ENCODE peak calls at places on chromosomes 16 and 17, in ten cellular contexts. C, Q, Y, F, Z, O, T, J, H and K are unnamed samples.
A peak's percentile ranks its signal among the peaks of the same experiment; 100 is the strongest.

GRCh38 chr16:630815-631405 is at the start of gene WFIKKN1:
- DNase-seq in T (no peak), F (peak; percentile 55), Q (peak; percentile 75), H (peak; percentile 70), O (peak; percentile 69), J (no peak), C (no peak), Z (peak; percentile 25), Y (no peak), K (no peak)

GRCh38 chr16:74862743-74863244 is 88.2 kb upstream of the FA2H start:
- DNase-seq in H (no peak), F (no peak), Z (no peak), J (peak; percentile 7), Q (no peak), Y (peak; percentile 69), O (no peak), C (no peak), T (no peak), K (no peak)

GRCh38 chr17:54754560-54754959 is 146.1 kb upstream of the TOM1L1 start:
- DNase-seq in H (no peak), F (peak; percentile 13), T (no peak), O (no peak), Y (no peak), Z (no peak), Q (no peak), J (no peak), C (peak; percentile 63), K (no peak)

GRCh38 chr17:68182940-68183551 is 64.8 kb upstream of the AMZ2 start:
- DNase-seq in J (no peak), O (no peak), F (no peak), Q (no peak), Z (no peak), Y (no peak), T (no peak), C (peak; percentile 87), H (no peak), K (no peak)

GRCh38 chr17:28896884-28897768 is at the start of gene FLOT2:
- DNase-seq in H (peak; percentile 66), O (peak; percentile 87), Y (peak; percentile 55), C (peak; percentile 93), F (peak; percentile 50), J (peak; percentile 91), T (peak; percentile 87), Q (peak; percentile 77), Z (peak; percentile 65), K (no peak)

GRCh38 chr17:40307001-40307690 is 1.8 kb upstream of the RARA start:
- DNase-seq in J (no peak), Q (no peak), Z (peak; percentile 51), C (peak; percentile 81), F (no peak), T (peak; percentile 64), O (no peak), H (no peak), Y (no peak), K (no peak)

GRCh38 chr16:67177743-67178699 is 5.7 kb downstream of the MATCAP1 start:
- DNase-seq in C (peak; percentile 89), O (peak; percentile 86), H (peak; percentile 73), T (peak; percentile 83), Q (peak; percentile 74), Z (no peak), Y (peak; percentile 57), F (peak; percentile 92), J (peak; percentile 85), K (no peak)

GRCh38 chr16:66741131-66741900 is 10.1 kb downstream of the DYNC1LI2 start:
- DNase-seq in H (peak; percentile 95), O (peak; percentile 89), Z (peak; percentile 94), Y (peak; percentile 68), J (peak; percentile 91), Q (peak; percentile 85), F (peak; percentile 95), C (no peak), T (peak; percentile 96), K (no peak)

DNA sequence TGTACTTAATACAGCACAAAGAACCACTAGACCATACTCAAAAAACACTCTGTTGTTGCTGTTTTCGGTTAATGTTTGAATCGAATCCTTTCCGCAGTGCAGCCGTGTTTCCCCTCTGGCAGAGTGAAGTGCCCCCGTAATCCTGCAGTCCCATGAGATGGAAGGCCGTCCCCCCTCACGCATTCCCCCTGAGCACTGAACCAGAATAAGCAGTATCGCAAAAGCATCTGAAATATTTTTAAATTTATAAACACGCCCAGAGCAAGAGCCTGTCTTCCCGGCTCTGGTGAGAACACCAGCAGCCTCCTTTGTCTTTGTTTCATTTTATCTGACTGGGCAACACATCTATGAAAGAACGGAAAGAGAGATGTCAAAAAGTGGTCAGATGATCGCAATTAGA is 120.9 kb upstream of the ADAMTS18 start:
- DNase-seq in O (no peak), Z (no peak), Y (no peak), Q (no peak), C (no peak), J (no peak), H (no peak), T (no peak), F (no peak), K (no peak)
- H3K4me3 ChIP-seq in O (no peak overlapping the region), Z (no peak overlapping the region), Y (no peak overlapping the region), Q (no peak overlapping the region), C (no peak overlapping the region), J (no peak overlapping the region), H (no peak overlapping the region), T (no peak overlapping the region), F (no peak overlapping the region), K (no peak overlapping the region)

GRCh38 chr17:56600246-56600645 is 6.7 kb downstream of the NOG start:
- DNase-seq in Z (no peak), T (no peak), C (no peak), J (no peak), O (no peak), Q (no peak), Y (no peak), H (no peak), F (no peak), K (no peak)

GRCh38 chr17:56597495-56597990 is 4.0 kb downstream of the NOG start:
- DNase-seq in T (no peak), F (no peak), C (no peak), Y (no peak), O (no peak), H (peak; percentile 15), J (no peak), Z (no peak), Q (no peak), K (no peak)

GRCh38 chr17:56598471-56598870 is 5.0 kb downstream of the NOG start:
- DNase-seq in H (no peak), T (no peak), J (no peak), O (no peak), Y (no peak), Q (no peak), C (no peak), Z (no peak), F (no peak), K (no peak)

GRCh38 chr17:56599566-56599965 is 6.1 kb downstream of the NOG start:
- DNase-seq in F (no peak), C (no peak), Z (no peak), J (no peak), O (no peak), Y (no peak), H (no peak), T (no peak), Q (no peak), K (no peak)

GRCh38 chr17:56599093-56599492 is 5.6 kb downstream of the NOG start:
- DNase-seq in T (no peak), J (no peak), C (no peak), Z (no peak), Q (no peak), Y (no peak), H (no peak), O (no peak), F (no peak), K (no peak)
- TF ChIP-seq POLR2A in T (no peak), J (no peak), C (no peak), Z (no peak), Q (no peak), Y (no peak), H (no peak), O (no peak), F (no peak), K (no peak)

DNA sequence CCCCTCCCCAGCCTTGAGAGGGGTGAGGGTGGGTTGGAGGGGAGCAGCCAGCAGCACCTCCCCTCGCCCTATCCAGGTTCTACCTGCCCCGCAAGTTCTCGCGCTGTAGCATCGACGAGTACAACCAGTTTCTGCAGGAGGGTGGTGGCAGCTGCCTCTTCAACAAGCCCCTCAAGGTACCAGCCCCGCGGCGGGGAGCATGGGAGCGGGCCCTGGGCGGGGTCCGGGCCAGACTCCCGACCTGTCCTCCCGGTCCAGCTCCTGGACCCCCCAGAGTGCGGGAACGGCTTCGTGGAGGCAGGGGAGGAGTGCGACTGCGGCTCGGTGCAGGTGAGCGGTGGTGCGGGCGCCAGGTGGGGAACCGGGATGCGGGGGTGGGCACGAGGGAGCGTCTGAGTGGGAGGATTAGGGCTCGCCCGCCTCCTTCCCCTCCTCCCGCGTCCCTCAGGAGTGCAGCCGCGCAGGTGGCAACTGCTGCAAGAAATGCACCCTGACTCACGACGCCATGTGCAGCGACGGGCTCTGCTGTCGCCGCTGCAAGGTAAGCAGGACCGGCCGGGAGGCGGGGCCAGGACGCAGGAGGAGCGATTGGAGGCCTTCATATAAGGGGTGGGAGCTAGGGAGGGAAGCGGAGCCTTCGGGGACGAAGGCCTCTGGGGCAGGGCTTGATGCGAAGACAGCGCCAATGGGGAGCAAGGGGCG is 16.5 kb downstream of the ADAM11 start:
- DNase-seq in H (peak; percentile 97), Y (peak; percentile 99), F (peak; percentile 97), O (peak; percentile 98), J (peak; percentile 97), C (peak; percentile 99), Q (peak; percentile 97), T (peak; percentile 99), Z (peak; percentile 98), K (peak; percentile 88)
- H3K4me3 ChIP-seq in H (no peak overlapping the region), Y (peak overlapping the region; percentile 54), F (peak overlapping the region; percentile 4), O (peak overlapping the region; percentile 59), J (peak overlapping the region; percentile 36), C (peak overlapping the region; percentile 57), Q (peak overlapping the region; percentile 39), T (peak overlapping the region; percentile 54), Z (peak overlapping the region; percentile 57), K (peak overlapping the region; percentile 55)

DNA sequence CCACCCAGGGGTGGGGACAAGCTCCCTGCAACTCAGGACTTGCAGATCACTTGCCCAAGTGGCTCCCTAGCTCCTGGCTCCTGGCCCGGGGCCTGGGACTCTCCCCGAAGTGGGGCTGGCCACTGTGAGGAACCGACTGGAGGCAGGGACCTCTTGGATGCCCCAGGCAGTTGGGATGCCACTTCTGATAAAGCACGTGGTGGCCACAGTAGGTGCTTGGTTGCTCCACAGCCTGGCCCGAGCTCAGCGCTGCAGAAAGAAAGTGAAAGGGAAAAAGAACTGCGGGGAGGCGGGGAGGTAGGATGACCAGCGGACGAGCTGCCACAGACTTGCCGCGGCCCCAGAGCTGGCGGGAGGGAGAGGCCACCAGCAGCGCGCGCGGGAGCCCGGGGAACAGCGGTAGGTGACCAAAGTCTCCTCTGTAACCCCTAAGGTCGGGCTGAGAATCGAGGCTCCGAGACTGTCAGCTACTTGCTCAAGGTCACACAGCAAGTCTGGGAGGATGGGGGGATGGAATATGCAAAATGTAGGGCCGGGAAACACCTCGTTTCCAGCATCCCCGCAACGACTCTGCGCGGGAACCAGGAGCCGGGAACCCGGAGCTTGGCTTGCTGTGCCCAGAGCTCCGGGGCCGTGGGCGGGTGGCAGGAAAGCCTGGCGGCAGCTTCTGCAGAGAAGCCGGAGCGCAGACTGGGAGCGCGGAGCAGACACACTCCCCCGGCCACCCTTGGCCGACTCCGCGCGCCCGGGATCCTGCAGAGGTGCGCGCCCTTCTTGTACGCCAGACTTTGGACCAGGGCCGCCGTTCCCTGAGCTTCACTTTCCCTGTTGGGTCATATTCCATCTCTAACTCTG is 1.9 kb downstream of the CIITA start:
- DNase-seq in F (peak; percentile 29), H (peak; percentile 55), Y (no peak), Q (peak; percentile 47), T (peak; percentile 70), J (no peak), Z (peak; percentile 30), O (peak; percentile 85), C (peak; percentile 89), K (no peak)
- TF ChIP-seq POLR2A in F (peak; percentile 60), H (no peak), Y (no peak), Q (no peak), T (no peak), J (no peak), Z (no peak), O (peak; percentile 35), C (peak; percentile 30), K (no peak)

GRCh38 chr16:89172171-89172900 is 788 bp downstream of the CDH15 start:
- DNase-seq in Y (no peak), T (no peak), Q (no peak), J (no peak), O (peak; percentile 55), F (no peak), Z (no peak), C (peak; percentile 78), H (peak; percentile 34), K (no peak)
- H3K4me3 ChIP-seq in Y (no peak overlapping the region), T (no peak overlapping the region), Q (no peak overlapping the region), J (no peak overlapping the region), O (no peak overlapping the region), F (no peak overlapping the region), Z (no peak overlapping the region), C (no peak overlapping the region), H (no peak overlapping the region), K (no peak overlapping the region)